ENCODE peak calls at places on chromosomes 3 and 15, in four cellular contexts. Q is K562, Z is HL-60, R is GM12878. V is an unnamed sample.
A peak's percentile ranks its signal among the peaks of the same experiment; 100 is the strongest.

GRCh38 chr3:185739264-185739701 is 85.6 kb downstream of the IGF2BP2 start:
- DNase-seq in Z (no peak), R (no peak), Q (no peak), V (no peak)

GRCh38 chr3:13414040-13414729 is 5.9 kb downstream of the NUP210 start:
- DNase-seq in R (peak; percentile 89), Q (no peak), Z (peak; percentile 98), V (peak; percentile 77)

GRCh38 chr3:65979152-65979551 is 59.6 kb downstream of the MAGI1 start:
- DNase-seq in Z (no peak), Q (no peak), R (no peak), V (no peak)

GRCh38 chr15:59148160-59148810 is 43.3 kb downstream of the CCNB2 start:
- DNase-seq in R (no peak), Z (no peak), Q (no peak), V (no peak)

GRCh38 chr3:114092151-114093000 is 35.8 kb downstream of the QTRT2 start:
- DNase-seq in Q (no peak), R (no peak), Z (peak; percentile 60), V (no peak)

GRCh38 chr3:107367353-107367752 is 9.9 kb upstream of the CCDC54 start:
- DNase-seq in Z (peak; percentile 52), R (no peak), Q (peak; percentile 65), V (no peak)

GRCh38 chr3:187943677-187944390 is 198.6 kb upstream of the BCL6 start:
- DNase-seq in R (no peak), Q (no peak), Z (no peak), V (no peak)

GRCh38 chr15:26260517-26261133 is 397.5 kb upstream of the ATP10A start:
- DNase-seq in R (no peak), Z (peak; percentile 26), Q (peak; percentile 41), V (peak; percentile 16)

GRCh38 chr15:97023131-97023844 is 692.8 kb downstream of the NR2F2 start:
- DNase-seq in Q (no peak), Z (no peak), R (no peak), V (no peak)

GRCh38 chr3:44913868-44914468 is 39.6 kb downstream of the TGM4 start:
- DNase-seq in Z (peak; percentile 64), Q (peak; percentile 81), R (no peak), V (peak; percentile 66)

GRCh38 chr15:45314960-45315359 is 62.9 kb downstream of the SLC28A2 start:
- DNase-seq in Q (no peak), R (no peak), Z (no peak), V (no peak)

GRCh38 chr15:68801572-68802148 is 19.0 kb downstream of the ANP32A start:
- DNase-seq in R (no peak), Z (no peak), Q (no peak), V (no peak)

GRCh38 chr3:48716508-48716981 is 476 bp downstream of the IP6K2 start:
- DNase-seq in R (no peak), Q (peak; percentile 14), Z (peak; percentile 17), V (no peak)

GRCh38 chr15:73927476-73928240 is 1.4 kb downstream of the LOXL1 start:
- DNase-seq in R (no peak), Z (peak; percentile 7), Q (peak; percentile 54), V (peak; percentile 72)

GRCh38 chr15:90706394-90707327 is 10.5 kb upstream of the BLM start:
- DNase-seq in Q (no peak), Z (no peak), R (no peak), V (no peak)

GRCh38 chr3:143464850-143465249 is 345.3 kb downstream of the CHST2 start:
- DNase-seq in Q (no peak), Z (no peak), R (no peak), V (no peak)

GRCh38 chr3:160140756-160141155 is 84.5 kb upstream of the C3orf80 start:
- DNase-seq in R (no peak), Z (no peak), Q (no peak), V (no peak)

GRCh38 chr3:59212128-59212764 is 162.4 kb upstream of the CFAP20DC start:
- DNase-seq in Z (peak; percentile 7), R (peak; percentile 19), Q (peak; percentile 29), V (peak; percentile 17)

GRCh38 chr3:184305577-184305976 is 6.5 kb downstream of the PSMD2 start:
- DNase-seq in R (no peak), Z (no peak), Q (no peak), V (no peak)

GRCh38 chr3:141646760-141647561 is 91.1 kb upstream of the RNF7 start:
- DNase-seq in R (no peak), Z (peak; percentile 88), Q (peak; percentile 80), V (no peak)
- TF ChIP-seq SPI1 in R (no peak), Z (no peak), Q (no peak), V (no peak)

GRCh38 chr3:115958531-115958930 is 335.2 kb downstream of the GAP43 start:
- DNase-seq in Q (no peak), Z (no peak), R (no peak), V (no peak)

GRCh38 chr3:115961390-115961789 is 338.1 kb downstream of the GAP43 start:
- DNase-seq in Q (no peak), Z (no peak), R (no peak), V (no peak)

GRCh38 chr3:115960799-115961198 is 337.5 kb downstream of the GAP43 start:
- DNase-seq in R (no peak), Z (no peak), Q (no peak), V (no peak)
- TF ChIP-seq SPI1 in R (no peak), Z (no peak), Q (no peak), V (no peak)

DNA sequence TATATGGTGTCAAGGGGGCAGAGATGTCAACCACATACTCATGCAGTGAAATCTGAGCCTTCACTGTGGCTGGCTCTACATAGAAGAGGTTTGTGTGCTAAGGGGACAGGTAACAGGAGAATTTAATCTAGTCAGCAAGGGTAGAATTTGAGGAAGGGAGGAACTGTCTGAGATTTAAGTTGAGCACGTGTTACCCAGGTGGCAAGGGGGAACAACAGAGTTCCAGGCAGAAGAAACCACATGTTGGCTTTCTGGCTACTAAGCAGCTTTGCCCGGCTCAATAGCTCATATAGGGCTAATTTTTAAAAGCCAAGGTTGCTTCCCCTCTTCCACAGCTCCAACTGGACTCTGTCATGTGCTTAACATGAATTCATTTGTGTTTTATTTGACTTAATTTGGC is 397.6 kb downstream of the EDEM1 start:
- DNase-seq in Q (no peak), Z (no peak), R (no peak), V (no peak)
- TF ChIP-seq SPI1 in Q (no peak), Z (no peak), R (no peak), V (no peak)

GRCh38 chr15:80966431-80967197 is 23.0 kb downstream of the MESD start:
- DNase-seq in Q (no peak), Z (no peak), R (no peak), V (no peak)
- TF ChIP-seq SPI1 in Q (no peak), Z (no peak), R (no peak), V (no peak)

GRCh38 chr3:152595975-152596832 is 238.7 kb upstream of the P2RY1 start:
- DNase-seq in Z (peak; percentile 50), R (peak; percentile 88), Q (peak; percentile 81), V (peak; percentile 35)
- TF ChIP-seq SPI1 in Z (peak; percentile 25), R (peak; percentile 90), Q (peak; percentile 55), V (peak; percentile 86)

GRCh38 chr3:170079466-170080165 is 41.8 kb downstream of the GPR160 start:
- DNase-seq in Q (no peak), R (no peak), Z (no peak), V (no peak)

GRCh38 chr3:170076715-170077238 is 39.0 kb downstream of the GPR160 start:
- DNase-seq in Q (peak; percentile 17), R (no peak), Z (no peak), V (no peak)

GRCh38 chr3:170078620-170079281 is 41.0 kb downstream of the GPR160 start:
- DNase-seq in Q (no peak), Z (no peak), R (no peak), V (no peak)

GRCh38 chr3:170075425-170076091 is 37.8 kb downstream of the GPR160 start:
- DNase-seq in Z (no peak), R (no peak), Q (peak; percentile 18), V (no peak)

DNA sequence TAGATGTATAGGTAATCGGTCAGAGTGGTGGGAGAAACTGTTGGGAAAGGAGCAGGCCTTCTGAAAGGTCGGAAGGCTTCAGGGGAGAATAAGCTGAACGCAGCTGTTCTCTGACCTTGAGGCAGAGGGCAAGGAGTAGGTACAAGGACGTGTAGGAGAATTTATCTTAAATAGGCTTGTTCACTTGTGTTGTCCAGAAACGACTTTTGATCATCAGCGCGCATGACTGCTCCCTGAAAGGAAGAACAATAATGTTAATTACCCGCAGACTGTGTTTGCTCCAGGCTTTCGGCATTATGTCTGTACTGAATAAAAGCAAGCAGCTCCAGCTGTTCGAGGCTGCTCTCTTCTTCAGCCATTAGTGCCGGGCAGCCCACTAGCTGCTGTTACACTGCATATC is 39.6 kb downstream of the GPR160 start:
- DNase-seq in R (no peak), Q (no peak), Z (no peak), V (no peak)
- TF ChIP-seq SPI1 in R (no peak), Q (no peak), Z (no peak), V (no peak)

GRCh38 chr15:92158426-92158825 is 235.3 kb upstream of the ST8SIA2 start:
- DNase-seq in R (peak; percentile 13), Q (no peak), Z (no peak), V (no peak)
- TF ChIP-seq SPI1 in R (no peak), Q (no peak), Z (no peak), V (no peak)

V was measured in GM12891.